ENCODE peak calls at places on chromosome 2, in four cellular contexts. One of them, this sample, is unnamed.

GRCh38 chr2:128017561-128017960 is 10.3 kb downstream of the SAP130 start:
- DNase-seq in NCI-H510A: no peak
- DNase-seq in tibial artery: no peak
- DNase-seq in NCI-H524 treated with DMSO at 0.1 percent for 48 hours: no peak
- DNase-seq in this sample: no peak

GRCh38 chr2:191501390-191502168 is 176.4 kb upstream of the NABP1 start:
- DNase-seq in NCI-H510A: no peak
- DNase-seq in tibial artery: no peak
- DNase-seq in NCI-H524 treated with DMSO at 0.1 percent for 48 hours: no peak
- DNase-seq in this sample: peak

GRCh38 chr2:144509001-144509545 is 10.8 kb downstream of the ZEB2 start:
- DNase-seq in NCI-H510A: no peak
- DNase-seq in tibial artery: no peak
- DNase-seq in NCI-H524 treated with DMSO at 0.1 percent for 48 hours: no peak
- DNase-seq in this sample: no peak

GRCh38 chr2:221969087-221969829 is 329.5 kb downstream of the PAX3 start:
- DNase-seq in NCI-H510A: no peak
- DNase-seq in tibial artery: no peak
- DNase-seq in NCI-H524 treated with DMSO at 0.1 percent for 48 hours: no peak
- DNase-seq in this sample: peak

GRCh38 chr2:86372641-86373502 is 35.4 kb upstream of the REEP1 start:
- DNase-seq in NCI-H510A: no peak
- DNase-seq in tibial artery: no peak
- DNase-seq in NCI-H524 treated with DMSO at 0.1 percent for 48 hours: no peak
- DNase-seq in this sample: no peak

GRCh38 chr2:226418521-226418920 is 381.1 kb downstream of the IRS1 start:
- DNase-seq in NCI-H510A: no peak
- DNase-seq in tibial artery: no peak
- DNase-seq in NCI-H524 treated with DMSO at 0.1 percent for 48 hours: no peak
- DNase-seq in this sample: no peak

GRCh38 chr2:62309465-62310091 is 113.7 kb downstream of the B3GNT2 start:
- DNase-seq in NCI-H510A: no peak
- DNase-seq in tibial artery: no peak
- DNase-seq in NCI-H524 treated with DMSO at 0.1 percent for 48 hours: no peak
- DNase-seq in this sample: no peak

GRCh38 chr2:128777091-128778045 is 458.7 kb upstream of the HS6ST1 start:
- DNase-seq in NCI-H510A: no peak
- DNase-seq in tibial artery: peak
- DNase-seq in NCI-H524 treated with DMSO at 0.1 percent for 48 hours: no peak
- DNase-seq in this sample: no peak

GRCh38 chr2:156986339-156986988 is 271.0 kb upstream of the GALNT5 start:
- DNase-seq in NCI-H510A: no peak
- DNase-seq in tibial artery: no peak
- DNase-seq in NCI-H524 treated with DMSO at 0.1 percent for 48 hours: no peak
- DNase-seq in this sample: no peak

GRCh38 chr2:66462196-66462825 is 27.4 kb downstream of the MEIS1 start:
- DNase-seq in NCI-H510A: no peak
- DNase-seq in tibial artery: no peak
- DNase-seq in NCI-H524 treated with DMSO at 0.1 percent for 48 hours: no peak
- DNase-seq in this sample: no peak

GRCh38 chr2:207473203-207473865 is 56.4 kb upstream of the CREB1 start:
- DNase-seq in NCI-H510A: peak
- DNase-seq in tibial artery: peak
- DNase-seq in NCI-H524 treated with DMSO at 0.1 percent for 48 hours: peak
- DNase-seq in this sample: peak

GRCh38 chr2:6923319-6923718 is 6.1 kb downstream of the RNF144A start:
- DNase-seq in NCI-H510A: no peak
- DNase-seq in tibial artery: no peak
- DNase-seq in NCI-H524 treated with DMSO at 0.1 percent for 48 hours: no peak
- DNase-seq in this sample: no peak

GRCh38 chr2:13682878-13683277 is 949.6 kb upstream of the LRATD1 start:
- DNase-seq in NCI-H510A: no peak
- DNase-seq in tibial artery: no peak
- DNase-seq in NCI-H524 treated with DMSO at 0.1 percent for 48 hours: no peak
- DNase-seq in this sample: no peak

GRCh38 chr2:138503087-138503442 is 1.5 kb downstream of the SPOPL start:
- DNase-seq in NCI-H510A: no peak
- DNase-seq in tibial artery: no peak
- DNase-seq in NCI-H524 treated with DMSO at 0.1 percent for 48 hours: no peak
- DNase-seq in this sample: no peak

GRCh38 chr2:179238027-179238426 is 26.6 kb downstream of the SESTD1 start:
- DNase-seq in NCI-H510A: no peak
- DNase-seq in tibial artery: no peak
- DNase-seq in NCI-H524 treated with DMSO at 0.1 percent for 48 hours: no peak
- DNase-seq in this sample: no peak

GRCh38 chr2:238857929-238858328 is 10.0 kb downstream of the TWIST2 start:
- DNase-seq in NCI-H510A: no peak
- DNase-seq in tibial artery: no peak
- DNase-seq in NCI-H524 treated with DMSO at 0.1 percent for 48 hours: no peak
- DNase-seq in this sample: no peak

This sample was measured in HFF-Myc.